ENCODE peak calls at places on chromosomes 2 and 18, in ten cellular contexts. X, V, L, R, Z, O, H, B, I and Y are unnamed samples.

GRCh38 chr2:9297156-9297555 is 90.5 kb downstream of the ASAP2 start:
- DNase-seq in O (no peak), I (no peak), Z (no peak), H (no peak), R (no peak), V (no peak), X (no peak), L (no peak), B (no peak), Y (no peak)

GRCh38 chr18:8609711-8610441 is 639 bp downstream of the RAB12 start:
- DNase-seq in B (peak), X (peak), V (no peak), O (peak), Z (peak), H (no peak), I (peak), L (no peak), R (no peak), Y (no peak)

GRCh38 chr2:201404699-201405275 is 46.5 kb downstream of the TRAK2 start:
- DNase-seq in O (no peak), I (no peak), B (no peak), H (no peak), R (no peak), X (no peak), V (no peak), Z (no peak), L (no peak), Y (no peak)

GRCh38 chr18:27227721-27228120 is 42.6 kb upstream of the CHST9 start:
- DNase-seq in H (no peak), Z (no peak), B (no peak), R (no peak), O (no peak), L (no peak), I (no peak), X (no peak), V (no peak), Y (no peak)

GRCh38 chr2:111117666-111118454 is 2.9 kb upstream of the BCL2L11 start:
- DNase-seq in V (no peak), R (peak), H (peak), L (peak), B (peak), X (peak), I (peak), O (peak), Z (peak), Y (no peak)

GRCh38 chr18:21270453-21270852 is 28.4 kb downstream of the GREB1L start:
- DNase-seq in R (no peak), V (no peak), B (peak), X (peak), H (peak), O (no peak), I (peak), Z (peak), L (peak), Y (no peak)

GRCh38 chr18:23194969-23195957 is 60.0 kb downstream of the CABLES1 start:
- DNase-seq in H (no peak), X (no peak), I (no peak), R (no peak), O (no peak), Z (peak), B (no peak), V (no peak), L (no peak), Y (no peak)

GRCh38 chr18:1958798-1959197 is 612.5 kb downstream of the METTL4 start:
- DNase-seq in V (no peak), B (no peak), I (no peak), O (no peak), L (no peak), R (no peak), H (no peak), X (no peak), Z (no peak), Y (no peak)

GRCh38 chr2:230713331-230714121 is 884 bp downstream of the CAB39 start:
- DNase-seq in I (peak), V (peak), H (no peak), O (peak), X (no peak), L (no peak), Z (peak), B (peak), R (no peak), Y (peak)

GRCh38 chr2:189552991-189553404 is 27.6 kb downstream of the SLC40A1 start:
- DNase-seq in L (no peak), Z (no peak), V (peak), O (no peak), R (no peak), B (no peak), H (no peak), I (no peak), X (no peak), Y (no peak)

GRCh38 chr18:56115072-56116038 is 523.0 kb downstream of the TXNL1 start:
- DNase-seq in R (no peak), L (no peak), X (no peak), Z (no peak), B (no peak), H (no peak), I (no peak), O (no peak), V (no peak), Y (no peak)

GRCh38 chr18:5475252-5475651 is 68.5 kb downstream of the EPB41L3 start:
- DNase-seq in L (no peak), X (no peak), Z (no peak), O (no peak), V (no peak), H (no peak), B (no peak), R (no peak), I (no peak), Y (no peak)

GRCh38 chr2:75241696-75242095 is 42.4 kb upstream of the TACR1 start:
- DNase-seq in Z (peak), O (no peak), X (no peak), L (peak), V (no peak), B (peak), I (peak), R (no peak), H (peak), Y (no peak)

GRCh38 chr2:239464166-239465016 is 63.6 kb upstream of the HDAC4 start:
- DNase-seq in B (no peak), Z (no peak), V (no peak), O (no peak), I (no peak), H (no peak), X (no peak), R (no peak), L (no peak), Y (peak)

GRCh38 chr2:226573158-226573557 is 226.5 kb downstream of the IRS1 start:
- DNase-seq in V (no peak), X (no peak), L (no peak), Z (no peak), R (no peak), O (no peak), H (no peak), B (no peak), I (no peak), Y (no peak)

GRCh38 chr2:65281626-65282351 is 54.2 kb downstream of the ACTR2 start:
- DNase-seq in V (no peak), Z (peak), R (no peak), X (no peak), B (no peak), L (no peak), I (no peak), O (no peak), H (no peak), Y (no peak)

GRCh38 chr2:182920089-182920488 is 53.7 kb upstream of the FRZB start:
- DNase-seq in O (no peak), V (no peak), X (no peak), I (no peak), R (no peak), Z (no peak), B (no peak), H (no peak), L (no peak), Y (no peak)

GRCh38 chr18:79912409-79912991 is 39.0 kb downstream of the SLC66A2 start:
- DNase-seq in X (no peak), L (no peak), R (no peak), H (peak), Z (peak), V (no peak), O (no peak), B (peak), I (peak), Y (peak)

GRCh38 chr2:11775384-11775783 is 29.0 kb downstream of the LPIN1 start:
- DNase-seq in X (no peak), H (no peak), R (no peak), V (no peak), B (peak), Z (peak), O (no peak), I (peak), L (peak), Y (no peak)